ENCODE peak calls at places on chromosome 6, in nine cellular contexts. One of them, this sample, is unnamed.

GRCh38 chr6:43947860-43948259 is 177.8 kb downstream of the VEGFA start:
- DNase-seq in GM12865: no peak
- DNase-seq in NCI-H2107: no peak
- DNase-seq in BJ: no peak
- DNase-seq in CD4-positive, alpha-beta T cell: no peak
- DNase-seq in stimulated activated CD8-positive, alpha-beta memory T cell treated with anti-CD3 and anti-CD28 coated beads, Interleukin-12 subunit alpha, Interleukin-12 subunit beta, amount 100 ng/mL, for 1 hour: no peak
- DNase-seq in adrenal gland: no peak
- DNase-seq in OCI-M1: no peak
- DNase-seq in activated T-cell treated with anti-CD3 and anti-CD28 coated beads, Interleukin-2, amount 50 U/mL, for 72 hours: no peak
- DNase-seq in this sample: no peak

GRCh38 chr6:37807656-37808055 is 11.9 kb upstream of the ZFAND3 start:
- DNase-seq in activated T-cell treated with anti-CD3 and anti-CD28 coated beads, Interleukin-2, amount 50 U/mL, for 72 hours: no peak
- DNase-seq in stimulated activated CD8-positive, alpha-beta memory T cell treated with anti-CD3 and anti-CD28 coated beads, Interleukin-12 subunit alpha, Interleukin-12 subunit beta, amount 100 ng/mL, for 1 hour: no peak
- DNase-seq in BJ: no peak
- DNase-seq in GM12865: no peak
- DNase-seq in NCI-H2107: peak; percentile 5
- DNase-seq in CD4-positive, alpha-beta T cell: no peak
- DNase-seq in OCI-M1: no peak
- DNase-seq in adrenal gland: no peak
- DNase-seq in this sample: no peak

GRCh38 chr6:168371989-168372711 is 52.6 kb upstream of the DACT2 start:
- DNase-seq in stimulated activated CD8-positive, alpha-beta memory T cell treated with anti-CD3 and anti-CD28 coated beads, Interleukin-12 subunit alpha, Interleukin-12 subunit beta, amount 100 ng/mL, for 1 hour: no peak
- DNase-seq in OCI-M1: no peak
- DNase-seq in adrenal gland: no peak
- DNase-seq in NCI-H2107: no peak
- DNase-seq in GM12865: no peak
- DNase-seq in activated T-cell treated with anti-CD3 and anti-CD28 coated beads, Interleukin-2, amount 50 U/mL, for 72 hours: no peak
- DNase-seq in CD4-positive, alpha-beta T cell: no peak
- DNase-seq in BJ: no peak
- DNase-seq in this sample: no peak

GRCh38 chr6:8219352-8219943 is 117.1 kb upstream of the EEF1E1 start:
- DNase-seq in BJ: no peak
- DNase-seq in stimulated activated CD8-positive, alpha-beta memory T cell treated with anti-CD3 and anti-CD28 coated beads, Interleukin-12 subunit alpha, Interleukin-12 subunit beta, amount 100 ng/mL, for 1 hour: peak; percentile 3
- DNase-seq in CD4-positive, alpha-beta T cell: peak; percentile 14
- DNase-seq in NCI-H2107: no peak
- DNase-seq in adrenal gland: peak; percentile 29
- DNase-seq in OCI-M1: peak; percentile 77
- DNase-seq in activated T-cell treated with anti-CD3 and anti-CD28 coated beads, Interleukin-2, amount 50 U/mL, for 72 hours: peak; percentile 33
- DNase-seq in GM12865: peak; percentile 54
- DNase-seq in this sample: peak; percentile 23

GRCh38 chr6:27812078-27812804 is 100.0 kb downstream of the OR2B2 start:
- DNase-seq in CD4-positive, alpha-beta T cell: no peak
- DNase-seq in NCI-H2107: no peak
- DNase-seq in OCI-M1: peak; percentile 54
- DNase-seq in activated T-cell treated with anti-CD3 and anti-CD28 coated beads, Interleukin-2, amount 50 U/mL, for 72 hours: no peak
- DNase-seq in BJ: no peak
- DNase-seq in GM12865: no peak
- DNase-seq in stimulated activated CD8-positive, alpha-beta memory T cell treated with anti-CD3 and anti-CD28 coated beads, Interleukin-12 subunit alpha, Interleukin-12 subunit beta, amount 100 ng/mL, for 1 hour: no peak
- DNase-seq in adrenal gland: no peak
- DNase-seq in this sample: no peak

GRCh38 chr6:14848019-14848418 is 397.9 kb upstream of the JARID2 start:
- DNase-seq in activated T-cell treated with anti-CD3 and anti-CD28 coated beads, Interleukin-2, amount 50 U/mL, for 72 hours: no peak
- DNase-seq in CD4-positive, alpha-beta T cell: no peak
- DNase-seq in NCI-H2107: no peak
- DNase-seq in BJ: peak; percentile 13
- DNase-seq in stimulated activated CD8-positive, alpha-beta memory T cell treated with anti-CD3 and anti-CD28 coated beads, Interleukin-12 subunit alpha, Interleukin-12 subunit beta, amount 100 ng/mL, for 1 hour: no peak
- DNase-seq in adrenal gland: no peak
- DNase-seq in OCI-M1: no peak
- DNase-seq in GM12865: no peak
- DNase-seq in this sample: no peak

GRCh38 chr6:160999508-160999907 is 7.9 kb downstream of the MAP3K4 start:
- DNase-seq in OCI-M1: no peak
- DNase-seq in activated T-cell treated with anti-CD3 and anti-CD28 coated beads, Interleukin-2, amount 50 U/mL, for 72 hours: no peak
- DNase-seq in BJ: no peak
- DNase-seq in NCI-H2107: no peak
- DNase-seq in adrenal gland: no peak
- DNase-seq in CD4-positive, alpha-beta T cell: no peak
- DNase-seq in stimulated activated CD8-positive, alpha-beta memory T cell treated with anti-CD3 and anti-CD28 coated beads, Interleukin-12 subunit alpha, Interleukin-12 subunit beta, amount 100 ng/mL, for 1 hour: no peak
- DNase-seq in GM12865: no peak
- DNase-seq in this sample: no peak

GRCh38 chr6:32852018-32852843 is 1.3 kb downstream of the TAP1 start:
- DNase-seq in adrenal gland: peak; percentile 61
- DNase-seq in activated T-cell treated with anti-CD3 and anti-CD28 coated beads, Interleukin-2, amount 50 U/mL, for 72 hours: peak; percentile 53
- DNase-seq in GM12865: peak; percentile 52
- DNase-seq in stimulated activated CD8-positive, alpha-beta memory T cell treated with anti-CD3 and anti-CD28 coated beads, Interleukin-12 subunit alpha, Interleukin-12 subunit beta, amount 100 ng/mL, for 1 hour: no peak
- DNase-seq in OCI-M1: peak; percentile 82
- DNase-seq in CD4-positive, alpha-beta T cell: no peak
- DNase-seq in BJ: no peak
- DNase-seq in NCI-H2107: no peak
- DNase-seq in this sample: no peak

GRCh38 chr6:19692506-19693298 is 144.5 kb upstream of the ID4 start:
- DNase-seq in stimulated activated CD8-positive, alpha-beta memory T cell treated with anti-CD3 and anti-CD28 coated beads, Interleukin-12 subunit alpha, Interleukin-12 subunit beta, amount 100 ng/mL, for 1 hour: no peak
- DNase-seq in adrenal gland: no peak
- DNase-seq in NCI-H2107: no peak
- DNase-seq in CD4-positive, alpha-beta T cell: no peak
- DNase-seq in GM12865: no peak
- DNase-seq in BJ: no peak
- DNase-seq in OCI-M1: no peak
- DNase-seq in activated T-cell treated with anti-CD3 and anti-CD28 coated beads, Interleukin-2, amount 50 U/mL, for 72 hours: no peak
- DNase-seq in this sample: no peak

GRCh38 chr6:105431226-105431625 is 28.3 kb upstream of the PREP start:
- DNase-seq in adrenal gland: no peak
- DNase-seq in stimulated activated CD8-positive, alpha-beta memory T cell treated with anti-CD3 and anti-CD28 coated beads, Interleukin-12 subunit alpha, Interleukin-12 subunit beta, amount 100 ng/mL, for 1 hour: no peak
- DNase-seq in BJ: no peak
- DNase-seq in OCI-M1: peak; percentile 78
- DNase-seq in activated T-cell treated with anti-CD3 and anti-CD28 coated beads, Interleukin-2, amount 50 U/mL, for 72 hours: no peak
- DNase-seq in NCI-H2107: peak; percentile 6
- DNase-seq in CD4-positive, alpha-beta T cell: no peak
- DNase-seq in GM12865: peak; percentile 69
- DNase-seq in this sample: no peak

GRCh38 chr6:160042014-160042773 is 73.3 kb downstream of the IGF2R start:
- DNase-seq in OCI-M1: no peak
- DNase-seq in stimulated activated CD8-positive, alpha-beta memory T cell treated with anti-CD3 and anti-CD28 coated beads, Interleukin-12 subunit alpha, Interleukin-12 subunit beta, amount 100 ng/mL, for 1 hour: no peak
- DNase-seq in CD4-positive, alpha-beta T cell: no peak
- DNase-seq in adrenal gland: no peak
- DNase-seq in BJ: no peak
- DNase-seq in NCI-H2107: no peak
- DNase-seq in activated T-cell treated with anti-CD3 and anti-CD28 coated beads, Interleukin-2, amount 50 U/mL, for 72 hours: no peak
- DNase-seq in GM12865: no peak
- DNase-seq in this sample: no peak

GRCh38 chr6:41100871-41101287 is 28.1 kb downstream of the NFYA start:
- DNase-seq in CD4-positive, alpha-beta T cell: no peak
- DNase-seq in adrenal gland: no peak
- DNase-seq in NCI-H2107: no peak
- DNase-seq in stimulated activated CD8-positive, alpha-beta memory T cell treated with anti-CD3 and anti-CD28 coated beads, Interleukin-12 subunit alpha, Interleukin-12 subunit beta, amount 100 ng/mL, for 1 hour: no peak
- DNase-seq in BJ: no peak
- DNase-seq in GM12865: no peak
- DNase-seq in OCI-M1: no peak
- DNase-seq in activated T-cell treated with anti-CD3 and anti-CD28 coated beads, Interleukin-2, amount 50 U/mL, for 72 hours: peak; percentile 67
- DNase-seq in this sample: no peak

GRCh38 chr6:145643760-145644159 is 91.6 kb downstream of the EPM2A start:
- DNase-seq in NCI-H2107: no peak
- DNase-seq in CD4-positive, alpha-beta T cell: no peak
- DNase-seq in OCI-M1: no peak
- DNase-seq in GM12865: no peak
- DNase-seq in stimulated activated CD8-positive, alpha-beta memory T cell treated with anti-CD3 and anti-CD28 coated beads, Interleukin-12 subunit alpha, Interleukin-12 subunit beta, amount 100 ng/mL, for 1 hour: no peak
- DNase-seq in adrenal gland: no peak
- DNase-seq in BJ: no peak
- DNase-seq in activated T-cell treated with anti-CD3 and anti-CD28 coated beads, Interleukin-2, amount 50 U/mL, for 72 hours: no peak
- DNase-seq in this sample: no peak

GRCh38 chr6:25070547-25071366 is 135.0 kb upstream of the RIPOR2 start:
- DNase-seq in NCI-H2107: no peak
- DNase-seq in activated T-cell treated with anti-CD3 and anti-CD28 coated beads, Interleukin-2, amount 50 U/mL, for 72 hours: peak; percentile 73
- DNase-seq in GM12865: peak; percentile 91
- DNase-seq in stimulated activated CD8-positive, alpha-beta memory T cell treated with anti-CD3 and anti-CD28 coated beads, Interleukin-12 subunit alpha, Interleukin-12 subunit beta, amount 100 ng/mL, for 1 hour: peak; percentile 69
- DNase-seq in BJ: no peak
- DNase-seq in adrenal gland: peak; percentile 86
- DNase-seq in CD4-positive, alpha-beta T cell: peak; percentile 75
- DNase-seq in OCI-M1: peak; percentile 93
- DNase-seq in this sample: peak; percentile 84

GRCh38 chr6:2624177-2624576 is 126.5 kb downstream of the MYLK4 start:
- DNase-seq in stimulated activated CD8-positive, alpha-beta memory T cell treated with anti-CD3 and anti-CD28 coated beads, Interleukin-12 subunit alpha, Interleukin-12 subunit beta, amount 100 ng/mL, for 1 hour: no peak
- DNase-seq in adrenal gland: no peak
- DNase-seq in activated T-cell treated with anti-CD3 and anti-CD28 coated beads, Interleukin-2, amount 50 U/mL, for 72 hours: no peak
- DNase-seq in GM12865: no peak
- DNase-seq in OCI-M1: no peak
- DNase-seq in CD4-positive, alpha-beta T cell: no peak
- DNase-seq in BJ: no peak
- DNase-seq in NCI-H2107: no peak
- DNase-seq in this sample: no peak

GRCh38 chr6:154479388-154480143 is 30.9 kb downstream of the CNKSR3 start:
- DNase-seq in OCI-M1: no peak
- DNase-seq in NCI-H2107: no peak
- DNase-seq in activated T-cell treated with anti-CD3 and anti-CD28 coated beads, Interleukin-2, amount 50 U/mL, for 72 hours: no peak
- DNase-seq in CD4-positive, alpha-beta T cell: no peak
- DNase-seq in BJ: peak; percentile 32
- DNase-seq in stimulated activated CD8-positive, alpha-beta memory T cell treated with anti-CD3 and anti-CD28 coated beads, Interleukin-12 subunit alpha, Interleukin-12 subunit beta, amount 100 ng/mL, for 1 hour: no peak
- DNase-seq in adrenal gland: no peak
- DNase-seq in GM12865: no peak
- DNase-seq in this sample: no peak

GRCh38 chr6:38739532-38739931 is 24.4 kb downstream of the DNAH8 start:
- DNase-seq in GM12865: no peak
- DNase-seq in CD4-positive, alpha-beta T cell: no peak
- DNase-seq in OCI-M1: peak; percentile 33
- DNase-seq in adrenal gland: no peak
- DNase-seq in activated T-cell treated with anti-CD3 and anti-CD28 coated beads, Interleukin-2, amount 50 U/mL, for 72 hours: no peak
- DNase-seq in BJ: no peak
- DNase-seq in stimulated activated CD8-positive, alpha-beta memory T cell treated with anti-CD3 and anti-CD28 coated beads, Interleukin-12 subunit alpha, Interleukin-12 subunit beta, amount 100 ng/mL, for 1 hour: no peak
- DNase-seq in NCI-H2107: no peak
- DNase-seq in this sample: no peak

GRCh38 chr6:74409447-74409846 is 713.4 kb downstream of the CD109 start:
- DNase-seq in stimulated activated CD8-positive, alpha-beta memory T cell treated with anti-CD3 and anti-CD28 coated beads, Interleukin-12 subunit alpha, Interleukin-12 subunit beta, amount 100 ng/mL, for 1 hour: no peak
- DNase-seq in OCI-M1: peak; percentile 32
- DNase-seq in adrenal gland: no peak
- DNase-seq in BJ: peak; percentile 37
- DNase-seq in NCI-H2107: no peak
- DNase-seq in CD4-positive, alpha-beta T cell: no peak
- DNase-seq in GM12865: peak; percentile 5
- DNase-seq in activated T-cell treated with anti-CD3 and anti-CD28 coated beads, Interleukin-2, amount 50 U/mL, for 72 hours: no peak
- DNase-seq in this sample: no peak

GRCh38 chr6:83442752-83443151 is 11.9 kb upstream of the ME1 start:
- DNase-seq in NCI-H2107: no peak
- DNase-seq in activated T-cell treated with anti-CD3 and anti-CD28 coated beads, Interleukin-2, amount 50 U/mL, for 72 hours: no peak
- DNase-seq in stimulated activated CD8-positive, alpha-beta memory T cell treated with anti-CD3 and anti-CD28 coated beads, Interleukin-12 subunit alpha, Interleukin-12 subunit beta, amount 100 ng/mL, for 1 hour: no peak
- DNase-seq in CD4-positive, alpha-beta T cell: no peak
- DNase-seq in BJ: no peak
- DNase-seq in GM12865: no peak
- DNase-seq in adrenal gland: no peak
- DNase-seq in OCI-M1: peak; percentile 94
- DNase-seq in this sample: no peak

GRCh38 chr6:116381000-116381399 is 10.3 kb downstream of the DSE start:
- DNase-seq in BJ: no peak
- DNase-seq in activated T-cell treated with anti-CD3 and anti-CD28 coated beads, Interleukin-2, amount 50 U/mL, for 72 hours: no peak
- DNase-seq in GM12865: no peak
- DNase-seq in OCI-M1: no peak
- DNase-seq in NCI-H2107: no peak
- DNase-seq in CD4-positive, alpha-beta T cell: no peak
- DNase-seq in stimulated activated CD8-positive, alpha-beta memory T cell treated with anti-CD3 and anti-CD28 coated beads, Interleukin-12 subunit alpha, Interleukin-12 subunit beta, amount 100 ng/mL, for 1 hour: no peak
- DNase-seq in adrenal gland: no peak
- DNase-seq in this sample: no peak

GRCh38 chr6:169791721-169792131 is 40.3 kb downstream of the ERMARD start:
- DNase-seq in NCI-H2107: no peak
- DNase-seq in BJ: no peak
- DNase-seq in activated T-cell treated with anti-CD3 and anti-CD28 coated beads, Interleukin-2, amount 50 U/mL, for 72 hours: no peak
- DNase-seq in OCI-M1: no peak
- DNase-seq in GM12865: no peak
- DNase-seq in CD4-positive, alpha-beta T cell: no peak
- DNase-seq in stimulated activated CD8-positive, alpha-beta memory T cell treated with anti-CD3 and anti-CD28 coated beads, Interleukin-12 subunit alpha, Interleukin-12 subunit beta, amount 100 ng/mL, for 1 hour: no peak
- DNase-seq in adrenal gland: no peak
- DNase-seq in this sample: no peak

GRCh38 chr6:147508871-147509608 is 550 bp downstream of the SAMD5 start:
- DNase-seq in BJ: no peak
- DNase-seq in OCI-M1: no peak
- DNase-seq in GM12865: no peak
- DNase-seq in NCI-H2107: no peak
- DNase-seq in adrenal gland: no peak
- DNase-seq in CD4-positive, alpha-beta T cell: no peak
- DNase-seq in activated T-cell treated with anti-CD3 and anti-CD28 coated beads, Interleukin-2, amount 50 U/mL, for 72 hours: peak; percentile 1
- DNase-seq in stimulated activated CD8-positive, alpha-beta memory T cell treated with anti-CD3 and anti-CD28 coated beads, Interleukin-12 subunit alpha, Interleukin-12 subunit beta, amount 100 ng/mL, for 1 hour: no peak
- DNase-seq in this sample: no peak

GRCh38 chr6:95866732-95867131 is 149.0 kb upstream of the FUT9 start:
- DNase-seq in stimulated activated CD8-positive, alpha-beta memory T cell treated with anti-CD3 and anti-CD28 coated beads, Interleukin-12 subunit alpha, Interleukin-12 subunit beta, amount 100 ng/mL, for 1 hour: no peak
- DNase-seq in BJ: no peak
- DNase-seq in OCI-M1: peak; percentile 56
- DNase-seq in activated T-cell treated with anti-CD3 and anti-CD28 coated beads, Interleukin-2, amount 50 U/mL, for 72 hours: no peak
- DNase-seq in CD4-positive, alpha-beta T cell: no peak
- DNase-seq in adrenal gland: no peak
- DNase-seq in NCI-H2107: no peak
- DNase-seq in GM12865: peak; percentile 52
- DNase-seq in this sample: no peak

GRCh38 chr6:125004198-125004597 is 42.0 kb downstream of the RNF217 start:
- DNase-seq in BJ: no peak
- DNase-seq in stimulated activated CD8-positive, alpha-beta memory T cell treated with anti-CD3 and anti-CD28 coated beads, Interleukin-12 subunit alpha, Interleukin-12 subunit beta, amount 100 ng/mL, for 1 hour: no peak
- DNase-seq in adrenal gland: no peak
- DNase-seq in CD4-positive, alpha-beta T cell: no peak
- DNase-seq in activated T-cell treated with anti-CD3 and anti-CD28 coated beads, Interleukin-2, amount 50 U/mL, for 72 hours: no peak
- DNase-seq in OCI-M1: peak; percentile 72
- DNase-seq in GM12865: no peak
- DNase-seq in NCI-H2107: no peak
- DNase-seq in this sample: no peak

GRCh38 chr6:15032015-15032414 is 213.9 kb upstream of the JARID2 start:
- DNase-seq in OCI-M1: no peak
- DNase-seq in CD4-positive, alpha-beta T cell: no peak
- DNase-seq in GM12865: no peak
- DNase-seq in NCI-H2107: no peak
- DNase-seq in activated T-cell treated with anti-CD3 and anti-CD28 coated beads, Interleukin-2, amount 50 U/mL, for 72 hours: no peak
- DNase-seq in stimulated activated CD8-positive, alpha-beta memory T cell treated with anti-CD3 and anti-CD28 coated beads, Interleukin-12 subunit alpha, Interleukin-12 subunit beta, amount 100 ng/mL, for 1 hour: no peak
- DNase-seq in adrenal gland: no peak
- DNase-seq in BJ: no peak
- DNase-seq in this sample: no peak

GRCh38 chr6:43938178-43939101 is 168.4 kb downstream of the VEGFA start:
- DNase-seq in GM12865: no peak
- DNase-seq in adrenal gland: no peak
- DNase-seq in CD4-positive, alpha-beta T cell: no peak
- DNase-seq in BJ: no peak
- DNase-seq in NCI-H2107: no peak
- DNase-seq in OCI-M1: peak; percentile 44
- DNase-seq in stimulated activated CD8-positive, alpha-beta memory T cell treated with anti-CD3 and anti-CD28 coated beads, Interleukin-12 subunit alpha, Interleukin-12 subunit beta, amount 100 ng/mL, for 1 hour: no peak
- DNase-seq in activated T-cell treated with anti-CD3 and anti-CD28 coated beads, Interleukin-2, amount 50 U/mL, for 72 hours: no peak
- DNase-seq in this sample: peak; percentile 3

GRCh38 chr6:104789770-104790190 is 69.9 kb downstream of the HACE1 start:
- DNase-seq in CD4-positive, alpha-beta T cell: no peak
- DNase-seq in GM12865: peak; percentile 51
- DNase-seq in OCI-M1: peak; percentile 86
- DNase-seq in BJ: no peak
- DNase-seq in activated T-cell treated with anti-CD3 and anti-CD28 coated beads, Interleukin-2, amount 50 U/mL, for 72 hours: peak; percentile 11
- DNase-seq in NCI-H2107: no peak
- DNase-seq in stimulated activated CD8-positive, alpha-beta memory T cell treated with anti-CD3 and anti-CD28 coated beads, Interleukin-12 subunit alpha, Interleukin-12 subunit beta, amount 100 ng/mL, for 1 hour: no peak
- DNase-seq in adrenal gland: no peak
- DNase-seq in this sample: peak; percentile 7